ENCODE peak calls at places on chromosome 10, in four cellular contexts. One of them, this sample, is unnamed.

GRCh38 chr10:128926693-128927092 is 540.3 kb upstream of the MGMT start:
- DNase-seq in H4: no peak
- DNase-seq in mucosa of gallbladder: no peak
- DNase-seq in ascending aorta: no peak
- DNase-seq in this sample: no peak

GRCh38 chr10:70908426-70909296 is 20.3 kb upstream of the PCBD1 start:
- DNase-seq in H4: no peak
- DNase-seq in mucosa of gallbladder: no peak
- DNase-seq in ascending aorta: no peak
- DNase-seq in this sample: no peak

GRCh38 chr10:71623986-71624291 is 95.6 kb downstream of the C10orf105 start:
- DNase-seq in H4: no peak
- DNase-seq in mucosa of gallbladder: no peak
- DNase-seq in ascending aorta: no peak
- DNase-seq in this sample: no peak

GRCh38 chr10:79414714-79415113 is 30.7 kb downstream of the ZCCHC24 start:
- DNase-seq in H4: no peak
- DNase-seq in mucosa of gallbladder: no peak
- DNase-seq in ascending aorta: no peak
- DNase-seq in this sample: no peak

GRCh38 chr10:70774810-70775678 is 10.1 kb downstream of the TBATA start:
- DNase-seq in H4: no peak
- DNase-seq in mucosa of gallbladder: peak
- DNase-seq in ascending aorta: peak
- DNase-seq in this sample: peak

GRCh38 chr10:79487296-79488194 is 24.8 kb upstream of the EIF5AL1 start:
- DNase-seq in H4: peak
- DNase-seq in mucosa of gallbladder: no peak
- DNase-seq in ascending aorta: peak
- DNase-seq in this sample: peak

GRCh38 chr10:111072232-111072631 is 4.6 kb upstream of the ADRA2A start:
- DNase-seq in H4: no peak
- DNase-seq in mucosa of gallbladder: no peak
- DNase-seq in ascending aorta: no peak
- DNase-seq in this sample: no peak

GRCh38 chr10:71852335-71852937 is 1.4 kb upstream of the PSAP start:
- DNase-seq in H4: no peak
- DNase-seq in mucosa of gallbladder: no peak
- DNase-seq in ascending aorta: no peak
- DNase-seq in this sample: no peak

GRCh38 chr10:48634198-48634983 is 29.5 kb upstream of the ARHGAP22 start:
- DNase-seq in H4: peak
- DNase-seq in mucosa of gallbladder: peak
- DNase-seq in ascending aorta: peak
- DNase-seq in this sample: no peak

GRCh38 chr10:132346806-132347205 is 14.8 kb downstream of the LRRC27 start:
- DNase-seq in H4: no peak
- DNase-seq in mucosa of gallbladder: no peak
- DNase-seq in ascending aorta: no peak
- DNase-seq in this sample: no peak

GRCh38 chr10:121481222-121481621 is 117.0 kb downstream of the FGFR2 start:
- DNase-seq in H4: peak
- DNase-seq in mucosa of gallbladder: peak
- DNase-seq in ascending aorta: no peak
- DNase-seq in this sample: no peak

GRCh38 chr10:58856508-58857240 is 319.8 kb upstream of the PHYHIPL start:
- DNase-seq in H4: peak
- DNase-seq in mucosa of gallbladder: no peak
- DNase-seq in ascending aorta: peak
- DNase-seq in this sample: no peak

GRCh38 chr10:5423774-5424173 is 11.4 kb downstream of the NET1 start:
- DNase-seq in H4: no peak
- DNase-seq in mucosa of gallbladder: no peak
- DNase-seq in ascending aorta: peak
- DNase-seq in this sample: no peak

GRCh38 chr10:128932071-128932820 is 534.8 kb upstream of the MGMT start:
- DNase-seq in H4: no peak
- DNase-seq in mucosa of gallbladder: peak
- DNase-seq in ascending aorta: no peak
- DNase-seq in this sample: no peak

GRCh38 chr10:10403762-10404161 is 613.9 kb upstream of the CELF2 start:
- DNase-seq in H4: no peak
- DNase-seq in mucosa of gallbladder: no peak
- DNase-seq in ascending aorta: no peak
- DNase-seq in this sample: no peak

GRCh38 chr10:113849140-113849803 is 4.6 kb downstream of the DCLRE1A start:
- DNase-seq in H4: no peak
- DNase-seq in mucosa of gallbladder: no peak
- DNase-seq in ascending aorta: no peak
- DNase-seq in this sample: no peak

GRCh38 chr10:130709415-130709814 is 573.2 kb downstream of the GLRX3 start:
- DNase-seq in H4: no peak
- DNase-seq in mucosa of gallbladder: no peak
- DNase-seq in ascending aorta: no peak
- DNase-seq in this sample: peak